ENCODE peak calls at places on chromosomes 2 and 18, in ten cellular contexts. One of them, this sample, is unnamed.

GRCh38 chr2:228410051-228410450 is 228.6 kb upstream of the SPHKAP start:
- DNase-seq in psoas muscle: no peak
- DNase-seq in HEK293T: no peak
- DNase-seq in stimulated activated CD8-positive, alpha-beta memory T cell treated with anti-CD3 and anti-CD28 coated beads, Interleukin-2, amount 100 ng/mL, for 1 hour: no peak
- DNase-seq in ELR: no peak
- DNase-seq in heart left ventricle: no peak
- DNase-seq in cardiac muscle cell: no peak
- DNase-seq in hippocampal formation: no peak
- DNase-seq in ureter: no peak
- DNase-seq in NCI-H460: no peak
- DNase-seq in this sample: no peak

GRCh38 chr2:67802296-67802695 is 260.5 kb downstream of the C1D start:
- DNase-seq in psoas muscle: no peak
- DNase-seq in HEK293T: no peak
- DNase-seq in stimulated activated CD8-positive, alpha-beta memory T cell treated with anti-CD3 and anti-CD28 coated beads, Interleukin-2, amount 100 ng/mL, for 1 hour: no peak
- DNase-seq in ELR: no peak
- DNase-seq in heart left ventricle: no peak
- DNase-seq in cardiac muscle cell: no peak
- DNase-seq in hippocampal formation: no peak
- DNase-seq in ureter: no peak
- DNase-seq in NCI-H460: no peak
- DNase-seq in this sample: no peak

GRCh38 chr2:195532255-195532627 is 124.8 kb upstream of the SLC39A10 start:
- DNase-seq in psoas muscle: no peak
- DNase-seq in HEK293T: no peak
- DNase-seq in stimulated activated CD8-positive, alpha-beta memory T cell treated with anti-CD3 and anti-CD28 coated beads, Interleukin-2, amount 100 ng/mL, for 1 hour: no peak
- DNase-seq in ELR: no peak
- DNase-seq in heart left ventricle: no peak
- DNase-seq in cardiac muscle cell: no peak
- DNase-seq in hippocampal formation: no peak
- DNase-seq in ureter: no peak
- DNase-seq in NCI-H460: no peak
- DNase-seq in this sample: no peak

GRCh38 chr2:69034845-69035244 is 21.9 kb downstream of the ANTXR1 start:
- DNase-seq in psoas muscle: no peak
- DNase-seq in HEK293T: no peak
- DNase-seq in stimulated activated CD8-positive, alpha-beta memory T cell treated with anti-CD3 and anti-CD28 coated beads, Interleukin-2, amount 100 ng/mL, for 1 hour: no peak
- DNase-seq in ELR: no peak
- DNase-seq in heart left ventricle: no peak
- DNase-seq in cardiac muscle cell: no peak
- DNase-seq in hippocampal formation: no peak
- DNase-seq in ureter: no peak
- DNase-seq in NCI-H460: no peak
- DNase-seq in this sample: no peak

GRCh38 chr2:23380562-23381065 is 4.4 kb upstream of the KLHL29 start:
- DNase-seq in psoas muscle: no peak
- DNase-seq in HEK293T: no peak
- DNase-seq in stimulated activated CD8-positive, alpha-beta memory T cell treated with anti-CD3 and anti-CD28 coated beads, Interleukin-2, amount 100 ng/mL, for 1 hour: no peak
- DNase-seq in ELR: peak
- DNase-seq in heart left ventricle: no peak
- DNase-seq in cardiac muscle cell: peak
- DNase-seq in hippocampal formation: no peak
- DNase-seq in ureter: no peak
- DNase-seq in NCI-H460: no peak
- DNase-seq in this sample: peak

GRCh38 chr18:26307161-26307773 is 81.0 kb downstream of the TAF4B start:
- DNase-seq in psoas muscle: no peak
- DNase-seq in HEK293T: peak
- DNase-seq in stimulated activated CD8-positive, alpha-beta memory T cell treated with anti-CD3 and anti-CD28 coated beads, Interleukin-2, amount 100 ng/mL, for 1 hour: no peak
- DNase-seq in ELR: peak
- DNase-seq in heart left ventricle: no peak
- DNase-seq in cardiac muscle cell: peak
- DNase-seq in hippocampal formation: no peak
- DNase-seq in ureter: no peak
- DNase-seq in NCI-H460: peak
- DNase-seq in this sample: peak

GRCh38 chr2:186546842-186547241 is 43.0 kb upstream of the ITGAV start:
- DNase-seq in psoas muscle: no peak
- DNase-seq in HEK293T: no peak
- DNase-seq in stimulated activated CD8-positive, alpha-beta memory T cell treated with anti-CD3 and anti-CD28 coated beads, Interleukin-2, amount 100 ng/mL, for 1 hour: no peak
- DNase-seq in ELR: no peak
- DNase-seq in heart left ventricle: no peak
- DNase-seq in cardiac muscle cell: peak
- DNase-seq in hippocampal formation: no peak
- DNase-seq in ureter: no peak
- DNase-seq in NCI-H460: no peak
- DNase-seq in this sample: no peak

GRCh38 chr2:42967959-42968674 is 175.7 kb upstream of the HAAO start:
- DNase-seq in psoas muscle: peak
- DNase-seq in HEK293T: no peak
- DNase-seq in stimulated activated CD8-positive, alpha-beta memory T cell treated with anti-CD3 and anti-CD28 coated beads, Interleukin-2, amount 100 ng/mL, for 1 hour: no peak
- DNase-seq in ELR: peak
- DNase-seq in heart left ventricle: peak
- DNase-seq in cardiac muscle cell: peak
- DNase-seq in hippocampal formation: no peak
- DNase-seq in ureter: peak
- DNase-seq in NCI-H460: no peak
- DNase-seq in this sample: no peak

GRCh38 chr2:182360012-182360662 is 66.7 kb downstream of the PDE1A start:
- DNase-seq in psoas muscle: no peak
- DNase-seq in HEK293T: no peak
- DNase-seq in stimulated activated CD8-positive, alpha-beta memory T cell treated with anti-CD3 and anti-CD28 coated beads, Interleukin-2, amount 100 ng/mL, for 1 hour: no peak
- DNase-seq in ELR: no peak
- DNase-seq in heart left ventricle: peak
- DNase-seq in cardiac muscle cell: peak
- DNase-seq in hippocampal formation: no peak
- DNase-seq in ureter: no peak
- DNase-seq in NCI-H460: peak
- DNase-seq in this sample: no peak

GRCh38 chr2:137706786-137707613 is 257.3 kb upstream of the HNMT start:
- DNase-seq in psoas muscle: peak
- DNase-seq in HEK293T: no peak
- DNase-seq in stimulated activated CD8-positive, alpha-beta memory T cell treated with anti-CD3 and anti-CD28 coated beads, Interleukin-2, amount 100 ng/mL, for 1 hour: no peak
- DNase-seq in ELR: no peak
- DNase-seq in heart left ventricle: no peak
- DNase-seq in cardiac muscle cell: no peak
- DNase-seq in hippocampal formation: no peak
- DNase-seq in ureter: no peak
- DNase-seq in NCI-H460: no peak
- DNase-seq in this sample: no peak

This sample was measured in SK-MEL-5.